ENCODE peak calls at places on chromosomes 16 and 17, in nine cellular contexts. One of them, this sample, is unnamed. For H3K36me3, the result is how much of the 10 kb centered on the place peaks cover.

GRCh38 chr16:71885261-71885650 is 1.3 kb upstream of the ZNF821 start:
- DNase-seq in heart left ventricle: no peak
- DNase-seq in transverse colon: no peak
- DNase-seq in K562: no peak
- DNase-seq in prostate gland: no peak
- DNase-seq in body of pancreas: no peak
- DNase-seq in uterus: no peak
- DNase-seq in ovary: no peak
- DNase-seq in tibial nerve: no peak
- DNase-seq in this sample: no peak

GRCh38 chr17:79954281-79955166 is 81.1 kb downstream of the TBC1D16 start:
- DNase-seq in heart left ventricle: peak
- DNase-seq in transverse colon: no peak
- DNase-seq in K562: no peak
- DNase-seq in prostate gland: no peak
- DNase-seq in body of pancreas: peak
- DNase-seq in uterus: no peak
- DNase-seq in ovary: no peak
- DNase-seq in tibial nerve: no peak
- DNase-seq in this sample: no peak

GRCh38 chr17:60640503-60640902 is 37.1 kb upstream of the BCAS3 start:
- DNase-seq in heart left ventricle: no peak
- DNase-seq in transverse colon: no peak
- DNase-seq in K562: no peak
- DNase-seq in prostate gland: no peak
- DNase-seq in body of pancreas: no peak
- DNase-seq in uterus: no peak
- DNase-seq in ovary: no peak
- DNase-seq in tibial nerve: no peak
- DNase-seq in this sample: no peak

GRCh38 chr17:4256952-4257351 is 6.8 kb downstream of the ANKFY1 start:
- DNase-seq in heart left ventricle: no peak
- DNase-seq in transverse colon: no peak
- DNase-seq in K562: no peak
- DNase-seq in prostate gland: no peak
- DNase-seq in body of pancreas: no peak
- DNase-seq in uterus: no peak
- DNase-seq in ovary: no peak
- DNase-seq in tibial nerve: no peak
- DNase-seq in this sample: no peak

GRCh38 chr16:13372421-13372820 is 471.0 kb downstream of the SHISA9 start:
- DNase-seq in heart left ventricle: no peak
- DNase-seq in transverse colon: no peak
- DNase-seq in K562: no peak
- DNase-seq in prostate gland: no peak
- DNase-seq in body of pancreas: no peak
- DNase-seq in uterus: no peak
- DNase-seq in ovary: no peak
- DNase-seq in tibial nerve: no peak
- DNase-seq in this sample: no peak

GRCh38 chr17:35493040-35493439 is 44.4 kb downstream of the SLFN12L start:
- DNase-seq in heart left ventricle: no peak
- DNase-seq in transverse colon: no peak
- DNase-seq in K562: no peak
- DNase-seq in prostate gland: no peak
- DNase-seq in body of pancreas: no peak
- DNase-seq in uterus: no peak
- DNase-seq in ovary: no peak
- DNase-seq in tibial nerve: no peak
- DNase-seq in this sample: no peak

GRCh38 chr16:46885960-46886763 is 2.0 kb downstream of the GPT2 start:
- DNase-seq in heart left ventricle: no peak
- DNase-seq in transverse colon: no peak
- DNase-seq in K562: no peak
- DNase-seq in prostate gland: peak
- DNase-seq in body of pancreas: peak
- DNase-seq in uterus: no peak
- DNase-seq in ovary: peak
- DNase-seq in tibial nerve: peak
- DNase-seq in this sample: no peak

GRCh38 chr17:71855000-71855399 is 265.8 kb upstream of the SOX9 start:
- DNase-seq in heart left ventricle: no peak
- DNase-seq in transverse colon: no peak
- DNase-seq in K562: no peak
- DNase-seq in prostate gland: no peak
- DNase-seq in body of pancreas: no peak
- DNase-seq in uterus: no peak
- DNase-seq in ovary: no peak
- DNase-seq in tibial nerve: no peak
- DNase-seq in this sample: no peak

GRCh38 chr16:72481419-72481818 is 309.5 kb upstream of the PMFBP1 start:
- DNase-seq in heart left ventricle: no peak
- DNase-seq in transverse colon: no peak
- DNase-seq in K562: no peak
- DNase-seq in prostate gland: no peak
- DNase-seq in body of pancreas: no peak
- DNase-seq in uterus: no peak
- DNase-seq in ovary: no peak
- DNase-seq in tibial nerve: no peak
- DNase-seq in this sample: no peak

GRCh38 chr16:53503270-53503911 is 382 bp upstream of the AKTIP start:
- DNase-seq in heart left ventricle: peak
- DNase-seq in transverse colon: peak
- DNase-seq in K562: peak
- DNase-seq in prostate gland: peak
- DNase-seq in body of pancreas: peak
- DNase-seq in uterus: peak
- DNase-seq in ovary: peak
- DNase-seq in tibial nerve: peak
- DNase-seq in this sample: peak

GRCh38 chr17:33234930-33235685 is 58.0 kb downstream of the ASIC2 start:
- DNase-seq in heart left ventricle: peak
- DNase-seq in transverse colon: peak
- DNase-seq in K562: peak
- DNase-seq in prostate gland: peak
- DNase-seq in body of pancreas: peak
- DNase-seq in uterus: peak
- DNase-seq in ovary: peak
- DNase-seq in tibial nerve: peak
- DNase-seq in this sample: no peak

GRCh38 chr16:23607740-23608139 is 11.6 kb upstream of the NDUFAB1 start:
- DNase-seq in heart left ventricle: no peak
- DNase-seq in transverse colon: no peak
- DNase-seq in K562: no peak
- DNase-seq in prostate gland: no peak
- DNase-seq in body of pancreas: no peak
- DNase-seq in uterus: no peak
- DNase-seq in ovary: no peak
- DNase-seq in tibial nerve: no peak
- DNase-seq in this sample: no peak

GRCh38 chr16:68778551-68779231 is 41.6 kb downstream of the CDH1 start:
- DNase-seq in heart left ventricle: no peak
- DNase-seq in transverse colon: peak
- DNase-seq in K562: no peak
- DNase-seq in prostate gland: peak
- DNase-seq in body of pancreas: peak
- DNase-seq in uterus: no peak
- DNase-seq in ovary: no peak
- DNase-seq in tibial nerve: no peak
- DNase-seq in this sample: no peak

GRCh38 chr16:54817940-54818574 is 112.6 kb upstream of the IRX5 start:
- DNase-seq in heart left ventricle: no peak
- DNase-seq in transverse colon: no peak
- DNase-seq in K562: no peak
- DNase-seq in prostate gland: no peak
- DNase-seq in body of pancreas: no peak
- DNase-seq in uterus: no peak
- DNase-seq in ovary: no peak
- DNase-seq in tibial nerve: no peak
- DNase-seq in this sample: no peak

GRCh38 chr17:64202683-64203430 is 60.2 kb downstream of the TEX2 start:
- DNase-seq in heart left ventricle: no peak
- DNase-seq in transverse colon: no peak
- DNase-seq in K562: no peak
- DNase-seq in prostate gland: no peak
- DNase-seq in body of pancreas: no peak
- DNase-seq in uterus: no peak
- DNase-seq in ovary: no peak
- DNase-seq in tibial nerve: no peak
- DNase-seq in this sample: no peak

GRCh38 chr17:10357768-10358167 is 15.0 kb downstream of the MYH13 start:
- DNase-seq in heart left ventricle: no peak
- DNase-seq in transverse colon: no peak
- DNase-seq in K562: peak
- DNase-seq in prostate gland: no peak
- DNase-seq in body of pancreas: peak
- DNase-seq in uterus: no peak
- DNase-seq in ovary: no peak
- DNase-seq in tibial nerve: no peak
- DNase-seq in this sample: no peak

GRCh38 chr17:80959330-80960036 is 32.2 kb upstream of the CHMP6 start:
- DNase-seq in heart left ventricle: peak
- DNase-seq in transverse colon: peak
- DNase-seq in K562: no peak
- DNase-seq in prostate gland: peak
- DNase-seq in body of pancreas: no peak
- DNase-seq in uterus: peak
- DNase-seq in ovary: peak
- DNase-seq in tibial nerve: peak
- DNase-seq in this sample: no peak

GRCh38 chr16:56931253-56931768 is 631 bp upstream of the HERPUD1 start:
- DNase-seq in heart left ventricle: no peak
- DNase-seq in transverse colon: peak
- DNase-seq in K562: no peak
- DNase-seq in prostate gland: peak
- DNase-seq in body of pancreas: no peak
- DNase-seq in uterus: no peak
- DNase-seq in ovary: no peak
- DNase-seq in tibial nerve: peak
- DNase-seq in this sample: peak

DNA sequence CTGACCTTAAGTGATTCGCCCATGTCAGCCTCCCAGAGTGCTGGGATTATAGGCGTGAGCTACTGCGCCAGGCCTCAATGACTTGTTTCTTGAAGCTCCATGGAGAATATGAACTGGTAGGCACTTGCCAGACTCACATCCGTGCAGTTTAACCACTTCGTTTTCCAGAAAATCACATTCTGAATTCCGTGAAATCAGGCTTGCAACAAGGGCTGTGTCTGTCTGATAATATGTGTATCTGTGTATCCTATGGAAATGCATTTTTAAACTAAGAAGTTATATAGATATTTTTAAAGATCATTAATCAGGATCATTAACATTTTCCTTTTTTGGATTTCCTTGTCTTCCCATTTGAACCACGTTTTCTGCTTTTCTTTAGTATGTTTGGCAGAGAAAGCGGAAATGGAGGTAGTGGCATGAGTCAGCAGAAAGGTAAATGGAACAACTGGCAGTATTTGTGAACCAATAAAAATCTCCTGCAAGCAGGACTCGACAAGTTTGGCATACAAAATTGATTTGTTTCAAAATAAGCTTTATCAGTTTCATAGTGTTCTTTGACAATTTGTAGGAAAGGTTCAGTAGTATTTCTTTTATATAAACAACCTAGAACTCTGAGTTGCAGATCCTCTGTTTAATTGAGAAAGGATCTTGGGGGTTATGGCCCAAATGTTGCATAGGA is 33.0 kb downstream of the USP10 start:
- DNase-seq in heart left ventricle: no peak
- DNase-seq in transverse colon: no peak
- DNase-seq in K562: peak
- DNase-seq in prostate gland: peak
- DNase-seq in body of pancreas: no peak
- DNase-seq in uterus: no peak
- DNase-seq in ovary: no peak
- DNase-seq in tibial nerve: no peak
- DNase-seq in this sample: no peak
- H3K36me3 ChIP-seq in heart left ventricle: under half
- H3K36me3 ChIP-seq in transverse colon: under half
- H3K36me3 ChIP-seq in K562: under half
- H3K36me3 ChIP-seq in prostate gland: under half
- H3K36me3 ChIP-seq in body of pancreas: under half
- H3K36me3 ChIP-seq in uterus: under half
- H3K36me3 ChIP-seq in ovary: under half
- H3K36me3 ChIP-seq in tibial nerve: under half
- H3K36me3 ChIP-seq in this sample: under half

GRCh38 chr17:76384222-76384986 is at the start of gene SPHK1:
- DNase-seq in heart left ventricle: peak
- DNase-seq in transverse colon: peak
- DNase-seq in K562: peak
- DNase-seq in prostate gland: peak
- DNase-seq in body of pancreas: peak
- DNase-seq in uterus: no peak
- DNase-seq in ovary: peak
- DNase-seq in tibial nerve: peak
- DNase-seq in this sample: no peak
- TF ChIP-seq POLR2A in heart left ventricle: no peak
- TF ChIP-seq POLR2A in transverse colon: peak
- TF ChIP-seq POLR2A in K562: peak
- TF ChIP-seq POLR2A in prostate gland: peak
- TF ChIP-seq POLR2A in body of pancreas: peak
- TF ChIP-seq POLR2A in uterus: peak
- TF ChIP-seq POLR2A in ovary: peak
- TF ChIP-seq POLR2A in tibial nerve: peak
- TF ChIP-seq POLR2A in this sample: no peak

DNA sequence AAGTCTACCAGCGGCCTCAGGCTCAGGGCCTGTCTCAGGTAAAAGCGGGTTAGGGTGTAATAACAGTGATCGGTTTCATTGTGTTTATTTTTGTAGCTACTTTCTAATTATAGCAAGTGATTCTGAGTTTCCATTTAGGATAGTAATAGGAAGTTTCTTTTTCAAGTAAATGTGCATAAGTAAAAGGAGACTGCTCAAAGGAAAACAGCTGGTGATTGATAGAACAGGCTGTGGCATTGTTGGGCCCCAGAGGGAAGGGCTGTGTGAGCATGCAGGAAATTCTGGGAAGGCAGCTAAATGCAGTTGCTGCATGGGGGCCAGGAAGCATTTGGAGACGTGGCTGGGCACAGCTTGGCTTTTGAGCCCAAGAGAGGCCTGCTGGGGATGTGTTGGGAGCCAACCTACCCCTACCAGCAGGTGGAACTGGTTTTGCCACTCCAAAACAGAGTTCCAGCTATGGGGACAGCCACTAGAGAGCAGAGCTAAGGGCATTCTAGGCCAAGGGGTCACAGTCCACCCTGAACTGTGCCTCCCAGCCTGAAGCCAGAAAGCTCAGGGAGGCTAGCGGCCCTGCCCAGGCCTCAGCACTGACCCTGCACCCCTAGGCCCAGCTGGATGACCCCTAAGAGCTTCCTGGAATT is 12.6 kb downstream of the SNX20 start:
- DNase-seq in heart left ventricle: no peak
- DNase-seq in transverse colon: no peak
- DNase-seq in K562: no peak
- DNase-seq in prostate gland: no peak
- DNase-seq in body of pancreas: no peak
- DNase-seq in uterus: no peak
- DNase-seq in ovary: no peak
- DNase-seq in tibial nerve: no peak
- DNase-seq in this sample: no peak
- TF ChIP-seq CTCF in heart left ventricle: no peak
- TF ChIP-seq CTCF in transverse colon: no peak
- TF ChIP-seq CTCF in K562: no peak
- TF ChIP-seq CTCF in prostate gland: no peak
- TF ChIP-seq CTCF in body of pancreas: no peak
- TF ChIP-seq CTCF in uterus: no peak
- TF ChIP-seq CTCF in ovary: no peak
- TF ChIP-seq CTCF in tibial nerve: no peak
- TF ChIP-seq CTCF in this sample: no peak

GRCh38 chr17:67128700-67129099 is 84.3 kb downstream of the CACNG1 start:
- DNase-seq in heart left ventricle: no peak
- DNase-seq in transverse colon: no peak
- DNase-seq in K562: no peak
- DNase-seq in prostate gland: no peak
- DNase-seq in body of pancreas: no peak
- DNase-seq in uterus: no peak
- DNase-seq in ovary: no peak
- DNase-seq in tibial nerve: no peak
- DNase-seq in this sample: no peak
- H3K36me3 ChIP-seq in heart left ventricle: half or more
- H3K36me3 ChIP-seq in transverse colon: under half
- H3K36me3 ChIP-seq in K562: under half
- H3K36me3 ChIP-seq in prostate gland: under half
- H3K36me3 ChIP-seq in body of pancreas: under half
- H3K36me3 ChIP-seq in uterus: under half
- H3K36me3 ChIP-seq in ovary: under half
- H3K36me3 ChIP-seq in tibial nerve: under half
- H3K36me3 ChIP-seq in this sample: under half

This sample was measured in esophagus squamous epithelium.